ENCODE peak calls at places on chromosomes 3 and 15, in four cellular contexts. J, P, V and M are unnamed samples.

GRCh38 chr15:57307527-57308193 is 68.6 kb upstream of the CGNL1 start:
- DNase-seq in V (no peak), P (no peak), J (no peak), M (peak; percentile 69)

GRCh38 chr3:42701371-42702065 is 1.1 kb downstream of the HHATL start:
- DNase-seq in J (peak; percentile 27), P (peak; percentile 89), V (peak; percentile 76), M (peak; percentile 27)

GRCh38 chr15:62573856-62574255 is 408.8 kb upstream of the C2CD4B start:
- DNase-seq in J (no peak), P (no peak), V (no peak), M (no peak)

GRCh38 chr3:124767691-124768090 is 37.4 kb downstream of the UMPS start:
- DNase-seq in J (no peak), V (no peak), P (no peak), M (no peak)

GRCh38 chr15:96992817-96993216 is 662.3 kb downstream of the NR2F2 start:
- DNase-seq in V (no peak), J (no peak), P (no peak), M (no peak)

GRCh38 chr3:108412351-108412750 is 98.0 kb downstream of the MYH15 start:
- DNase-seq in V (no peak), P (no peak), J (no peak), M (no peak)

GRCh38 chr3:182617511-182617910 is 175.8 kb upstream of the ATP11B start:
- DNase-seq in J (no peak), P (no peak), V (no peak), M (no peak)

GRCh38 chr3:159748408-159748807 is 240.2 kb upstream of the IL12A start:
- DNase-seq in J (no peak), P (no peak), V (no peak), M (no peak)

GRCh38 chr3:15205934-15206661 is at the start of gene CAPN7:
- DNase-seq in V (peak; percentile 99), J (peak; percentile 95), P (peak; percentile 88), M (peak; percentile 85)

GRCh38 chr3:25448750-25449684 is 21.0 kb downstream of the RARB start:
- DNase-seq in V (peak; percentile 81), J (no peak), P (no peak), M (peak; percentile 20)

GRCh38 chr15:78420766-78421165 is 17.2 kb upstream of the IREB2 start:
- DNase-seq in V (no peak), J (no peak), P (no peak), M (no peak)

GRCh38 chr3:195895078-195895899 is 13.1 kb downstream of the TNK2 start:
- DNase-seq in P (peak; percentile 60), V (peak; percentile 79), J (peak; percentile 82), M (peak; percentile 44)

GRCh38 chr3:109994853-109995252 is 657.5 kb upstream of the DPPA4 start:
- DNase-seq in V (no peak), J (no peak), P (no peak), M (no peak)

GRCh38 chr15:60945196-60945595 is 283.9 kb downstream of the RORA start:
- DNase-seq in V (no peak), P (no peak), J (no peak), M (no peak)

GRCh38 chr3:30516238-30516637 is 90.2 kb upstream of the TGFBR2 start:
- DNase-seq in V (no peak), P (no peak), J (no peak), M (no peak)

GRCh38 chr15:91032919-91033803 is 10.8 kb upstream of the VPS33B start:
- DNase-seq in V (peak; percentile 87), J (peak; percentile 55), P (peak; percentile 87), M (peak; percentile 75)

GRCh38 chr15:29968099-29968892 is 114.5 kb upstream of the GOLGA8J start:
- DNase-seq in P (peak; percentile 60), J (no peak), V (peak; percentile 14), M (no peak)

GRCh38 chr3:155323063-155323666 is 29.7 kb upstream of the STRIT1 start:
- DNase-seq in J (peak; percentile 89), P (peak; percentile 90), V (peak; percentile 83), M (peak; percentile 62)

GRCh38 chr3:184789314-184789998 is 22.5 kb upstream of the VPS8 start:
- DNase-seq in P (no peak), V (no peak), J (no peak), M (no peak)

GRCh38 chr3:23834082-23834870 is 28.5 kb downstream of the UBE2E1 start:
- DNase-seq in V (no peak), J (peak; percentile 23), P (peak; percentile 33), M (no peak)

GRCh38 chr3:184005981-184006507 is 11.6 kb downstream of the ABCC5 start:
- DNase-seq in P (peak; percentile 53), V (peak; percentile 86), J (peak; percentile 72), M (no peak)

GRCh38 chr3:193389335-193389734 is 10.8 kb upstream of the ATP13A5 start:
- DNase-seq in V (no peak), P (peak; percentile 75), J (no peak), M (no peak)

GRCh38 chr3:126971891-126972351 is 11.0 kb upstream of the PLXNA1 start:
- DNase-seq in V (no peak), P (peak; percentile 51), J (no peak), M (no peak)

GRCh38 chr3:49900491-49901153 is 3.1 kb downstream of the MST1R start:
- DNase-seq in V (peak; percentile 73), P (peak; percentile 30), J (peak; percentile 65), M (no peak)

DNA sequence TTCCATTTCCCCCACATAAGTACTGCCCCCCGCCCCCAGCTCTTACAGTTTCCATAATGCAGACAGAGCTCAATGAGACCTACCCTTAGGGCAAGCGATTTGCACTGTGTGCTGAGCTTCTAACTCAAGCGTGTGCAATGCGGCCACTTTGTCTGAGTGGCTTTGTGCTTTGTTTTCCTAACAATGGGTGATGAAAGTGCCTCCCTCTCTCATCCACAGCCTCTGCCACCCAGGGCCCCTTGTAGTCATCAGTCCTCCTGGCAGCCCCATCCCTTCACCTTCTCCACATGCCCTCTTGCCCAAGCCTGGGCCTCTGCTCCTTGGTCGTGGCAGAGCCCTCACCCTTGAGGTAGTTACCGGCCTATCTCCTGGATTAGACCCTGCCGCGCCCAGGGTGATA is 17.2 kb downstream of the DAPK2 start:
- DNase-seq in J (no peak), V (no peak), P (no peak), M (no peak)
- H3K4me2 ChIP-seq in J (no peak overlapping the region), V (no peak overlapping the region), P (no peak overlapping the region), M (no peak overlapping the region)

GRCh38 chr3:101938262-101938847 is 89.0 kb downstream of the NFKBIZ start:
- DNase-seq in V (no peak), J (peak; percentile 80), P (no peak), M (no peak)
- H3K4me2 ChIP-seq in V (no peak overlapping the region), J (peak overlapping the region; percentile 69), P (no peak overlapping the region), M (no peak overlapping the region)

DNA sequence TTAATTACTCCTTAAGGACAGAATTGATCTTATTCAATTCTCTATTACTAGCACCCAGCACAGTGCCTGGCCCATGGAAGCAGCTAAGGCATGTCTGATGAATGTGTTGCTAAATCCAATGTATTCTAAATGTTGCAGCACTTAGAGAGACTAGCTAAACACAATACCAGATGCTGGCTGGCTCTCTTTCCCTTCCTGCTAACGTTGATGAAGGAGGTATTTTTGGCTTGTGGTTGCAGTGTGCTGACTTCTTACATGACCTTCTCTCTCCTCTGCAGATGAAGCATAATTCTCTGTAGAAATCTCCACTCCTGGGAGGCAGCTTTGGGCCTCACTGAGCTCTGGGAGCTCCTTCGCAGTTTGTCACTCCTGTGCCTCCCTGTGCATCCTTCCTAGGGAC is 183.6 kb downstream of the PEX5L start:
- DNase-seq in V (no peak), J (no peak), P (no peak), M (no peak)
- H3K4me2 ChIP-seq in V (no peak overlapping the region), J (no peak overlapping the region), P (no peak overlapping the region), M (no peak overlapping the region)

GRCh38 chr15:69593488-69593887 is 140.9 kb downstream of the RPLP1 start:
- DNase-seq in J (no peak), V (no peak), P (peak; percentile 23), M (no peak)
- H3K4me2 ChIP-seq in J (no peak overlapping the region), V (no peak overlapping the region), P (no peak overlapping the region), M (no peak overlapping the region)